ENCODE peak calls at places on chromosomes 1 and 21, in six cellular contexts. S, C, X, T, V and O are unnamed samples.

GRCh38 chr1:168112673-168113305 is 23.9 kb downstream of the GPR161 start:
- DNase-seq in C (peak; percentile 99), V (peak; percentile 50), S (peak; percentile 92), X (peak; percentile 59), T (no peak), O (peak; percentile 35)

GRCh38 chr1:1050577-1051052 is 23.5 kb downstream of the RNF223 start:
- DNase-seq in S (no peak), T (no peak), C (no peak), V (no peak), X (no peak), O (no peak)

GRCh38 chr1:2314803-2315710 is 76.3 kb downstream of the MORN1 start:
- DNase-seq in C (no peak), T (no peak), X (peak; percentile 53), V (no peak), S (no peak), O (peak; percentile 21)

GRCh38 chr1:111563619-111564018 is 56.0 kb upstream of the RAP1A start:
- DNase-seq in C (peak; percentile 68), S (peak; percentile 90), V (peak; percentile 65), T (no peak), X (no peak), O (no peak)

GRCh38 chr1:151862604-151863003 is 9.1 kb upstream of the THEM5 start:
- DNase-seq in V (no peak), S (no peak), X (no peak), T (no peak), C (no peak), O (no peak)

GRCh38 chr1:2950926-2951305 is 70.4 kb upstream of the ACTRT2 start:
- DNase-seq in V (no peak), S (no peak), C (no peak), T (no peak), X (no peak), O (no peak)

GRCh38 chr1:68207129-68207689 is 25.1 kb downstream of the WLS start:
- DNase-seq in C (no peak), S (peak; percentile 86), T (no peak), X (no peak), V (no peak), O (no peak)

GRCh38 chr1:45640293-45640692 is 16.4 kb upstream of the CCDC17 start:
- DNase-seq in V (no peak), T (no peak), S (no peak), C (no peak), X (no peak), O (no peak)

GRCh38 chr1:62368989-62369388 is 49.8 kb upstream of the KANK4 start:
- DNase-seq in S (no peak), V (no peak), T (no peak), C (no peak), X (no peak), O (no peak)

GRCh38 chr1:245059806-245060424 is 94.9 kb upstream of the KIF26B start:
- DNase-seq in C (no peak), T (no peak), S (no peak), X (no peak), V (no peak), O (no peak)

GRCh38 chr1:3061981-3062615 is 6.9 kb upstream of the PRDM16 start:
- DNase-seq in C (no peak), V (no peak), T (no peak), X (no peak), S (no peak), O (no peak)

GRCh38 chr1:198465201-198466144 is 75.0 kb downstream of the ATP6V1G3 start:
- DNase-seq in C (peak; percentile 66), X (no peak), S (peak; percentile 83), T (peak; percentile 53), V (no peak), O (peak; percentile 33)

GRCh38 chr21:42401164-42401563 is 2.5 kb upstream of the UBASH3A start:
- DNase-seq in T (no peak), V (no peak), X (no peak), S (peak; percentile 34), C (no peak), O (no peak)

GRCh38 chr1:168585191-168585590 is 8.8 kb downstream of the XCL1 start:
- DNase-seq in S (peak; percentile 61), X (no peak), C (peak; percentile 50), V (no peak), T (peak; percentile 49), O (no peak)

GRCh38 chr1:201488817-201489581 is 17.9 kb downstream of the CSRP1 start:
- DNase-seq in T (peak; percentile 41), S (peak; percentile 94), C (peak; percentile 92), V (peak; percentile 63), X (no peak), O (peak; percentile 91)

GRCh38 chr1:204169871-204170270 is 3.7 kb upstream of the REN start:
- DNase-seq in S (no peak), C (no peak), X (no peak), V (no peak), T (no peak), O (no peak)

GRCh38 chr1:29238601-29238964 is 2.3 kb downstream of the PTPRU start:
- DNase-seq in V (no peak), T (no peak), C (no peak), S (no peak), X (no peak), O (no peak)

GRCh38 chr1:5455056-5455455 is 537.2 kb downstream of the NPHP4 start:
- DNase-seq in T (no peak), S (no peak), V (no peak), C (no peak), X (no peak), O (no peak)

GRCh38 chr1:23628951-23629387 is 62.6 kb upstream of the RPL11 start:
- DNase-seq in S (no peak), T (no peak), X (no peak), C (no peak), V (no peak), O (no peak)

GRCh38 chr1:12666141-12666735 is 22.4 kb downstream of the AADACL4 start:
- DNase-seq in X (no peak), C (no peak), S (peak; percentile 35), V (no peak), T (no peak), O (no peak)

GRCh38 chr1:6172549-6172948 is 7.6 kb downstream of the CHD5 start:
- DNase-seq in S (no peak), T (no peak), V (no peak), X (no peak), C (no peak), O (no peak)

GRCh38 chr1:23801338-23801748 is 789 bp upstream of the GALE start:
- DNase-seq in X (no peak), S (no peak), V (no peak), C (no peak), T (no peak), O (no peak)

GRCh38 chr21:39502631-39503030 is 50.9 kb downstream of the SH3BGR start:
- DNase-seq in S (no peak), T (peak; percentile 87), X (no peak), V (no peak), C (no peak), O (no peak)

GRCh38 chr1:169102567-169102966 is 3.9 kb upstream of the ATP1B1 start:
- DNase-seq in C (peak; percentile 66), X (no peak), V (no peak), T (peak; percentile 83), S (peak; percentile 69), O (peak; percentile 47)

GRCh38 chr1:3069491-3070303 is 694 bp downstream of the PRDM16 start:
- DNase-seq in S (peak; percentile 51), T (no peak), V (peak; percentile 6), X (no peak), C (peak; percentile 11), O (peak; percentile 68)

GRCh38 chr1:76944942-76945341 is 77.7 kb downstream of the ST6GALNAC5 start:
- DNase-seq in C (no peak), S (peak; percentile 31), X (no peak), V (no peak), T (no peak), O (no peak)